ENCODE peak calls at places on chromosomes 7 and 10, in six cellular contexts. W is bronchial epithelial cell, P is mucosa of gallbladder, F is germinal center, Y is nephron progenitor cell, H is GM10248. B is an unnamed sample.

GRCh38 chr10:58453098-58453497 is 59.6 kb upstream of the BICC1 start:
- DNase-seq in W (no peak), P (no peak), F (no peak), Y (no peak), H (no peak), B (no peak)

GRCh38 chr7:111750168-111750715 is 187.9 kb upstream of the IMMP2L start:
- DNase-seq in W (no peak), P (no peak), F (no peak), Y (no peak), H (no peak), B (no peak)

GRCh38 chr7:99393363-99394187 is 14.8 kb downstream of the PDAP1 start:
- DNase-seq in W (no peak), P (no peak), F (no peak), Y (peak), H (no peak), B (no peak)

GRCh38 chr7:26426096-26426495 is 134.4 kb downstream of the SNX10 start:
- DNase-seq in W (no peak), P (no peak), F (no peak), Y (no peak), H (no peak), B (no peak)

GRCh38 chr7:149870701-149871483 is 2.9 kb upstream of the ATP6V0E2 start:
- DNase-seq in W (no peak), P (peak), F (no peak), Y (no peak), H (no peak), B (no peak)

GRCh38 chr10:49395741-49396665 is at the start of gene DRGX:
- DNase-seq in W (no peak), P (no peak), F (no peak), Y (peak), H (no peak), B (no peak)

GRCh38 chr10:29540016-29540415 is 94.8 kb downstream of the SVIL start:
- DNase-seq in W (no peak), P (no peak), F (no peak), Y (no peak), H (no peak), B (no peak)

GRCh38 chr7:133230591-133231194 is 22.2 kb upstream of the EXOC4 start:
- DNase-seq in W (peak), P (peak), F (peak), Y (peak), H (peak), B (no peak)

GRCh38 chr7:113371376-113372043 is 253.2 kb upstream of the SMIM30 start:
- DNase-seq in W (peak), P (peak), F (no peak), Y (no peak), H (no peak), B (no peak)

GRCh38 chr7:7764515-7765138 is 46.2 kb upstream of the RPA3 start:
- DNase-seq in W (peak), P (no peak), F (no peak), Y (no peak), H (no peak), B (no peak)

GRCh38 chr10:14397069-14397468 is 66.3 kb upstream of the FRMD4A start:
- DNase-seq in W (peak), P (peak), F (no peak), Y (no peak), H (no peak), B (peak)

GRCh38 chr7:38671901-38672559 is 40.9 kb upstream of the AMPH start:
- DNase-seq in W (no peak), P (no peak), F (peak), Y (no peak), H (peak), B (no peak)